ENCODE peak calls at places on chromosomes 5 and 9, in four cellular contexts. H is neuronal stem cell, R is A172, T is GM04503. I is an unnamed sample.

GRCh38 chr5:167050568-167051214 is 1240.8 kb upstream of the WWC1 start:
- DNase-seq in H (no peak), R (peak; percentile 48), T (no peak), I (no peak)

GRCh38 chr5:522899-523657 is 1.2 kb downstream of the SLC9A3 start:
- DNase-seq in H (no peak), R (no peak), T (no peak), I (no peak)

GRCh38 chr5:65721050-65721774 is 697 bp downstream of the SGTB start:
- DNase-seq in H (peak; percentile 12), R (peak; percentile 61), T (no peak), I (peak; percentile 71)

GRCh38 chr5:6543830-6544560 is 88.8 kb downstream of the NSUN2 start:
- DNase-seq in H (no peak), R (no peak), T (no peak), I (no peak)

GRCh38 chr9:38079410-38080105 is 10.5 kb upstream of the SHB start:
- DNase-seq in H (no peak), R (peak; percentile 86), T (no peak), I (no peak)

GRCh38 chr9:116361558-116361957 is 208.0 kb downstream of the PAPPA start:
- DNase-seq in H (no peak), R (no peak), T (no peak), I (no peak)

GRCh38 chr5:60161340-60161934 is 267.9 kb upstream of the PDE4D start:
- DNase-seq in H (no peak), R (peak; percentile 59), T (no peak), I (no peak)

GRCh38 chr9:20012232-20012631 is 223.4 kb upstream of the SLC24A2 start:
- DNase-seq in H (no peak), R (no peak), T (no peak), I (no peak)

GRCh38 chr9:94623253-94623652 is 16.1 kb downstream of the FBP1 start:
- DNase-seq in H (peak; percentile 39), R (no peak), T (no peak), I (no peak)

GRCh38 chr9:134329886-134330285 is 3.6 kb downstream of the RXRA start:
- DNase-seq in H (no peak), R (no peak), T (no peak), I (no peak)